ENCODE peak calls at places on chromosome 11, in eight cellular contexts. W, D, H, G, T, X, C and A are unnamed samples.
A peak's percentile ranks its signal among the peaks of the same experiment; 100 is the strongest.

GRCh38 chr11:12144306-12145174 is 34.1 kb downstream of the MICAL2 start:
- DNase-seq in W (no peak), D (no peak), H (no peak), G (no peak), T (no peak), X (no peak), C (no peak), A (no peak)

GRCh38 chr11:2197771-2198520 is 26.3 kb upstream of the TH start:
- DNase-seq in W (no peak), D (no peak), H (no peak), G (no peak), T (no peak), X (no peak), C (no peak), A (no peak)

GRCh38 chr11:85875505-85875904 is 20.3 kb downstream of the CCDC83 start:
- DNase-seq in W (peak; percentile 72), D (no peak), H (no peak), G (peak; percentile 25), T (no peak), X (no peak), C (peak; percentile 79), A (no peak)

GRCh38 chr11:107719062-107719461 is 7.2 kb upstream of the SLN start:
- DNase-seq in W (no peak), D (no peak), H (no peak), G (no peak), T (no peak), X (no peak), C (no peak), A (no peak)

GRCh38 chr11:217704-218103 is 10.2 kb downstream of the RIC8A start:
- DNase-seq in W (no peak), D (no peak), H (no peak), G (no peak), T (no peak), X (no peak), C (no peak), A (no peak)

GRCh38 chr11:66316849-66317251 is at the start of gene CD248:
- DNase-seq in W (peak; percentile 74), D (no peak), H (no peak), G (no peak), T (no peak), X (no peak), C (peak; percentile 78), A (peak; percentile 59)

GRCh38 chr11:115928811-115929210 is 424.6 kb upstream of the CADM1 start:
- DNase-seq in W (no peak), D (no peak), H (no peak), G (no peak), T (no peak), X (no peak), C (no peak), A (no peak)

GRCh38 chr11:9577032-9577431 is 3.6 kb downstream of the WEE1 start:
- DNase-seq in W (peak; percentile 58), D (no peak), H (no peak), G (no peak), T (no peak), X (no peak), C (peak; percentile 63), A (no peak)

GRCh38 chr11:94882931-94883330 is 90.4 kb downstream of the CWC15 start:
- DNase-seq in W (no peak), D (no peak), H (no peak), G (no peak), T (no peak), X (no peak), C (no peak), A (no peak)

GRCh38 chr11:17519486-17519885 is 24.7 kb downstream of the USH1C start:
- DNase-seq in W (no peak), D (no peak), H (no peak), G (no peak), T (peak; percentile 58), X (no peak), C (no peak), A (no peak)